ENCODE peak calls at places on chromosomes 11 and 22, in ten cellular contexts. J is GM12878, Y is brain microvascular endothelial cell, E is left ventricle myocardium inferior, T is upper lobe of right lung, O is SK-N-MC, B is lung, V is mesendoderm, G is sigmoid colon, I is lower lobe of right lung. C is an unnamed sample. For H3K36me3, the result is how much of the 10 kb centered on the place peaks cover.

GRCh38 chr22:42184852-42185251 is 54.2 kb upstream of the CYP2D6 start:
- DNase-seq in G (no peak), T (no peak), J (no peak), I (no peak), V (no peak), B (no peak), E (no peak), O (no peak), Y (no peak), C (no peak)

GRCh38 chr11:108369064-108369463 is 98.3 kb downstream of the C11orf65 start:
- DNase-seq in G (no peak), O (no peak), I (no peak), T (no peak), V (no peak), E (no peak), J (no peak), Y (no peak), B (no peak), C (no peak)

GRCh38 chr22:27730649-27731433 is 70.7 kb downstream of the MN1 start:
- DNase-seq in T (peak), J (no peak), Y (no peak), B (no peak), E (no peak), O (no peak), I (no peak), G (peak), V (peak), C (no peak)

GRCh38 chr11:14312736-14313438 is 46.1 kb downstream of the RRAS2 start:
- DNase-seq in J (no peak), O (no peak), B (no peak), T (no peak), E (no peak), G (no peak), I (no peak), V (no peak), Y (peak), C (no peak)

GRCh38 chr22:43897751-43898261 is 6.0 kb upstream of the PNPLA5 start:
- DNase-seq in Y (peak), O (no peak), T (no peak), J (no peak), G (no peak), V (no peak), I (no peak), B (no peak), E (no peak), C (no peak)

GRCh38 chr22:27913162-27913741 is 5.8 kb downstream of the PITPNB start:
- DNase-seq in G (no peak), T (no peak), I (no peak), J (no peak), O (no peak), V (peak), E (no peak), B (no peak), Y (peak), C (no peak)

GRCh38 chr11:8863838-8864237 is 47.2 kb upstream of the AKIP1 start:
- DNase-seq in I (no peak), J (no peak), G (no peak), B (no peak), O (no peak), Y (peak), E (no peak), V (no peak), T (no peak), C (no peak)

GRCh38 chr22:24502540-24502939 is 7.4 kb downstream of the UPB1 start:
- DNase-seq in B (no peak), I (no peak), J (no peak), Y (no peak), O (no peak), V (no peak), G (no peak), T (no peak), E (no peak), C (no peak)

GRCh38 chr11:66388746-66389386 is 17.3 kb upstream of the SLC29A2 start:
- DNase-seq in G (peak), Y (peak), B (peak), E (peak), O (no peak), I (peak), V (peak), T (peak), J (no peak), C (peak)

GRCh38 chr11:86183694-86184093 is 60.9 kb upstream of the EED start:
- DNase-seq in O (no peak), G (no peak), J (no peak), V (no peak), E (no peak), Y (peak), I (no peak), T (no peak), B (no peak), C (no peak)

GRCh38 chr11:113179181-113179701 is 135.1 kb upstream of the TTC12 start:
- DNase-seq in Y (no peak), B (no peak), T (no peak), E (no peak), I (no peak), J (no peak), O (peak), V (peak), G (no peak), C (no peak)

GRCh38 chr11:44149651-44150050 is 54.2 kb downstream of the EXT2 start:
- DNase-seq in O (no peak), G (no peak), Y (peak), E (no peak), T (no peak), J (no peak), V (no peak), I (no peak), B (no peak), C (no peak)

DNA sequence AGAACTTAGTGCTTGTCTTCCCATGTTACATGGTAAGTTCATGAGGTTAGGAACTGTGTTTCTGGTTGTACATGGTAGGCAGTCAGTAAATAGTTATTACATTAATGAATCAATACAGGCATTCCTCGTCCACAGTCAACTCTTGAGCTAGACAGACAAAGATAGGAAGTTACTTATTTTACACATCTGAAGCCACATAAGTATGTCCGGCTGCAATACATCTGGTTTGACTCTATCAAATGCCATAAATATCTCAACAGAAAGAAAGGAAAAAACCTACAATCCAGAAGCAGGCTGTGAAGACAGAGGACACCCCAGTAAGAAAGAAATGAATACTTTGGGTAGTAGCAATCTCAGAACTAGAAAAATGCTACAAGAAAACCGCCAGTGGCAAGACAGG is 86.4 kb downstream of the MAML2 start:
- DNase-seq in Y (peak), O (no peak), V (no peak), E (no peak), G (no peak), T (no peak), J (no peak), B (no peak), I (no peak), C (no peak)
- H3K4me3 ChIP-seq in Y (no peak), O (peak), V (no peak), E (no peak), G (no peak), T (no peak), J (peak), B (no peak), I (no peak), C (peak)

GRCh38 chr11:68693484-68693882 is 9.1 kb downstream of the GAL start:
- DNase-seq in B (no peak), G (peak), I (no peak), Y (no peak), O (no peak), E (no peak), J (no peak), T (no peak), V (no peak), C (no peak)
- H3K36me3 ChIP-seq in B (under half), G (under half), I (under half), Y (under half), O (under half), E (under half), J (under half), T (under half), V (under half), C (under half)

GRCh38 chr22:45359627-45360026 is 49.9 kb downstream of the FAM118A start:
- DNase-seq in I (no peak), V (no peak), Y (no peak), E (no peak), J (no peak), O (no peak), T (no peak), G (no peak), B (no peak), C (no peak)

GRCh38 chr22:45353816-45354215 is 44.1 kb downstream of the FAM118A start:
- DNase-seq in Y (no peak), G (no peak), I (no peak), J (no peak), B (no peak), E (no peak), V (no peak), T (no peak), O (no peak), C (peak)

GRCh38 chr22:45351956-45352355 is 42.2 kb downstream of the FAM118A start:
- DNase-seq in B (no peak), I (no peak), G (no peak), Y (no peak), T (no peak), O (no peak), V (no peak), E (no peak), J (no peak), C (no peak)

GRCh38 chr22:45358127-45358526 is 48.4 kb downstream of the FAM118A start:
- DNase-seq in I (no peak), T (no peak), Y (no peak), V (no peak), O (no peak), E (no peak), G (no peak), J (no peak), B (no peak), C (no peak)

GRCh38 chr22:45357492-45357891 is 47.8 kb downstream of the FAM118A start:
- DNase-seq in G (no peak), Y (no peak), E (no peak), T (no peak), J (no peak), I (no peak), B (no peak), V (no peak), O (no peak), C (no peak)
- H3K4me3 ChIP-seq in G (no peak), Y (no peak), E (no peak), T (no peak), J (no peak), I (no peak), B (no peak), V (no peak), O (no peak), C (no peak)

DNA sequence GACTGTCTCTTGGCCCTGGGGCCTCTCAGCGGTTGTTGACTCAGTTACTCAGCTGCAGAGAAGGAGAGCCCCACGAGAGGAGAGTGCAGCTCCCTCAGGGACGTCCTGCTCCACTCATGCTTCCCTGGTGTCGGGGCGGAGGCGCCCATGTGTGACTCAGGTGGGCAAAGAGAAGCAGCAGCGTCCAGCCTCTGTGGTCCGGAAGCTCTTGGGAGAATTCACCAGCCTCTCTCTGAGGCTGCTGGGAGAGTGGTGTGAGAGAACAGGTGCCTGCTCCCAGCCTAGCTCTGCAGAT is 25.7 kb downstream of the GLB1L2 start:
- DNase-seq in G (peak), J (no peak), E (no peak), B (no peak), T (no peak), I (no peak), O (no peak), V (no peak), Y (no peak), C (no peak)
- H3K36me3 ChIP-seq in G (under half), J (under half), E (under half), B (under half), T (under half), I (under half), O (under half), V (under half), Y (under half), C (under half)

GRCh38 chr11:63371396-63371795 is 1.8 kb downstream of the SLC22A9 start:
- DNase-seq in V (no peak), Y (no peak), O (no peak), B (no peak), T (no peak), E (no peak), I (no peak), G (no peak), J (no peak), C (no peak)
- H3K4me3 ChIP-seq in V (no peak), Y (no peak), O (no peak), B (no peak), T (no peak), E (no peak), I (no peak), G (no peak), J (no peak), C (no peak)

DNA sequence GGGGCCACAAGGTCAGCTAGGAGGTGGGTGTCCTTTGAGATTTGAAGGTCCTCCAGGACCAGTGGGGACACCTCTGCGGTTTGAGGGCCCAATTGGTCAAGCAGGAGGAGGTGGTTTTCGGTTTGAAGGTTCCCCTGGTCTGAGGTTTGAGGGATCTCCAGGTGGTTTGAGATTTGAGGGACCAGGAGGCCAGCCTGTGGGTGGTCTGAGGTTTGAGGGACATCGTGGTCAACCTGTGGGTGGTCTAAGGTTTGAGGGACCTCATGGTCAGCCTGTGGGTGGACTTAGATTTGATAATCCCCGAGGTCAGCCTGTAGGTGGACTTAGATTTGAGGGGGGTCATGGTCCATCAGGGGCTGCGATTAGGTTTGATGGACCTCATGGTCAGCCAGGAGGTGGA is 11.8 kb downstream of the PCF11 start:
- DNase-seq in I (no peak), B (no peak), Y (no peak), G (no peak), J (no peak), T (no peak), E (no peak), O (no peak), V (no peak), C (no peak)
- H3K36me3 ChIP-seq in I (half or more), B (under half), Y (half or more), G (half or more), J (half or more), T (half or more), E (half or more), O (half or more), V (under half), C (under half)

DNA sequence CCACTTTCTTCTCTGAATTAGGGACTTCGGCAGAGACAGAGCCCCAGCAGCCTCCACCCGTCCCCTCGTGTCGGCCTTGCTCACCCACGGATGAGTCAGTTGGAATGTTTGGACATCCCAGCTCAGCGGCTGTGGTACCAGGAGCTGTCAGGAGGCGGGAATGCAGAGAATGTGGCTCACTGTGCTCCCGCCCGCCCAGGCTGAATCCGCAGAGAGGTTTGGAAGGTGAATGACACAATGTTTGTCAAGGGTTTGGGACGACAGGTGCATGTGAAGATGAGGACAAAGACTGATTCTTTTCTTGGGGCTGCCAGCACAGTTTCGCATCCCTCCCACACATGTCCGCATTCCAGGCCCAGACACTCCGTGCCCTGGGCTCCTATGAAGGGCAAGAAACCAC is 39.6 kb downstream of the LIF start:
- DNase-seq in T (no peak), B (peak), I (no peak), V (peak), G (peak), Y (peak), O (no peak), J (no peak), E (no peak), C (no peak)
- H3K4me3 ChIP-seq in T (no peak), B (no peak), I (no peak), V (no peak), G (no peak), Y (no peak), O (no peak), J (no peak), E (no peak), C (no peak)

GRCh38 chr22:50464451-50464850 is 10.4 kb downstream of the SBF1 start:
- DNase-seq in E (no peak), Y (no peak), J (no peak), O (no peak), T (no peak), V (no peak), B (no peak), I (no peak), G (no peak), C (no peak)

GRCh38 chr22:50460942-50461341 is 13.9 kb downstream of the SBF1 start:
- DNase-seq in Y (no peak), T (peak), B (peak), O (no peak), V (no peak), E (no peak), J (no peak), I (peak), G (no peak), C (no peak)

GRCh38 chr22:50461536-50461935 is 13.3 kb downstream of the SBF1 start:
- DNase-seq in E (no peak), T (no peak), J (no peak), I (no peak), O (no peak), V (no peak), Y (no peak), G (no peak), B (no peak), C (no peak)

GRCh38 chr22:50463188-50463900 is 11.5 kb downstream of the SBF1 start:
- DNase-seq in J (no peak), Y (no peak), T (no peak), O (no peak), B (no peak), V (no peak), I (no peak), G (no peak), E (no peak), C (no peak)

DNA sequence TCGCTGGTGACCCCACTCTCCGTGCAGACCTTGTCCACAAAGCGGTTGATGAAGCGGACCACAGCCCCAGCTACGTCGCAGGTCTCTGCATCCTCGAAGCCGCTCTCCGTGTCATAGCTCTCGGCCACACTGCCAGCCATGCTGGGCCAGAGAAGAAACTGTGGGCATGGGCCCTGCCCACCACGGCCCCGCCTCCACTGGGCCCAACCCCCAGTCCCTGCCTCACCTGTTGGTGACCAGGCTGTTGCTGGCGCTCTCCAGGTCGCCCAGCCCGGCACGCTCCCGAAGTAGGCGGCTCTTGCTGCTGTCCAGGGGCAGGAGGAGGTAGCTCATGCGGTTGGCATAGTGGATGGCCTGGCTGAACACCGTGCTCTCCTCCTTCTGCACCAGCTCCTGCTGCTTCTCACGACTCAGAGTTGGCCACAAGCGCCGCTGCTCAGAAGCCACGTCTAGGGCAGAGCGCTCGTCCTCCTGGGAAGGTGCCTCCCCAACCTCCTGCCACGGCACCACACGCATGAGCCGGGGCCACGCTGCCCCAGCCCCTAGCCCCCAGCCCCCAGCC is 12.8 kb downstream of the SBF1 start:
- DNase-seq in B (no peak), O (no peak), T (no peak), J (no peak), E (no peak), Y (no peak), G (no peak), V (no peak), I (no peak), C (no peak)
- H3K36me3 ChIP-seq in B (half or more), O (under half), T (half or more), J (under half), E (half or more), Y (half or more), G (half or more), V (under half), I (half or more), C (under half)

GRCh38 chr11:36192723-36193619 is 96.3 kb downstream of the COMMD9 start:
- DNase-seq in I (no peak), B (no peak), O (no peak), Y (no peak), T (no peak), J (no peak), E (no peak), V (no peak), G (no peak), C (no peak)

GRCh38 chr11:36195496-36196346 is 93.5 kb downstream of the COMMD9 start:
- DNase-seq in E (no peak), T (no peak), V (no peak), B (peak), I (no peak), G (no peak), Y (no peak), O (no peak), J (no peak), C (no peak)

GRCh38 chr11:36191941-36192340 is 97.3 kb downstream of the COMMD9 start:
- DNase-seq in B (no peak), E (no peak), V (no peak), T (no peak), I (no peak), O (no peak), J (no peak), G (no peak), Y (no peak), C (no peak)

DNA sequence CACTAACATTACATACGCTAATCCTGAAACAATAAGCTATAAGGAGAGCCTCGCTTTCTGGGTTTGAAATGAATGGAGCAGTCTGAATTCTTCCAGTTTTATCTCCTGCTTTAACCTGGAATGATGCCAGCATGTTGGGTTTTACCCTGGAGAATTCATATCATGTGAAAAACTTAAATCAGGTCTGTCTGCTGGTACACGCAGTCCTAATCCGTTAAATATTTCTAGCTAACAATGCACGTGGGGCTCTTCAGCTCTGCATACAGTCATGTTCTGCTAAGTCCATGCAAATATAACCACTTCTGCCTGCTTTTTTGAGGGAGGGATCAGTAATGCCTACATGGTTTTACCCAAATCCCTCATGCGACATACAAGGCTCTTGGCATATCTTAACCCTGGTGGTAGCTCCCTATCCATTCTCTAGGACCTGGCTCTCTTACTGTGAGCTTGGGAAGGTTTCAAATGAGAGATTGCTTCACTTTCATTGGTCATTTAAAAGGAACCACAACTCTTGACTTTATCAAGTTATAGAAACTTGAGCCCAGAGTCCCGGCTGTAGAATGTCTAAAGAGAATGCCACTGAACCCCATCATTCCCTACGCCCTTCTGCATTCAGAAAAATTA is 92.6 kb downstream of the COMMD9 start:
- DNase-seq in I (no peak), B (no peak), Y (peak), V (no peak), J (no peak), O (peak), G (no peak), E (no peak), T (no peak), C (no peak)
- H3K4me3 ChIP-seq in I (no peak), B (no peak), Y (no peak), V (no peak), J (no peak), O (no peak), G (no peak), E (no peak), T (no peak), C (no peak)

C was measured in naive thymus-derived CD4-positive, alpha-beta T cell.